ENCODE peak calls at places on chromosomes 1 and 21, in ten cellular contexts. R is sigmoid colon; G is CD8-positive, alpha-beta T cell; H is body of pancreas; V is BE2C; Y is Peyer's patch; C is AG09319; O is astrocyte of the spinal cord; I is lower lobe of right lung; D is B cell. J is an unnamed sample.

GRCh38 chr1:218829143-218829542 is 344.5 kb upstream of the LYPLAL1 start:
- DNase-seq in R (no peak), O (peak), C (no peak), G (no peak), V (no peak), H (no peak), Y (no peak), D (no peak), I (no peak), J (no peak)

GRCh38 chr1:213138391-213138790 is 87.3 kb downstream of the RPS6KC1 start:
- DNase-seq in H (no peak), V (no peak), R (no peak), O (no peak), Y (no peak), G (no peak), D (no peak), C (no peak), I (no peak), J (no peak)

GRCh38 chr1:178379807-178380206 is 117.0 kb downstream of the CLEC20A start:
- DNase-seq in C (no peak), H (no peak), V (no peak), D (no peak), G (no peak), O (no peak), I (no peak), R (no peak), Y (no peak), J (peak)

GRCh38 chr1:161864577-161864976 is 98.5 kb downstream of the ATF6 start:
- DNase-seq in C (no peak), G (no peak), R (peak), O (peak), H (no peak), V (no peak), I (no peak), D (no peak), Y (no peak), J (no peak)

GRCh38 chr1:94783342-94784264 is 36.6 kb upstream of the SLC44A3 start:
- DNase-seq in G (no peak), D (no peak), R (peak), C (peak), Y (peak), V (no peak), H (peak), O (peak), I (peak), J (no peak)

GRCh38 chr1:33459766-33460543 is 12.5 kb upstream of the ZSCAN20 start:
- DNase-seq in R (no peak), G (no peak), H (no peak), Y (no peak), D (no peak), C (no peak), V (no peak), O (no peak), I (no peak), J (no peak)

GRCh38 chr1:91098299-91098901 is 76.6 kb upstream of the ZNF644 start:
- DNase-seq in D (no peak), O (no peak), C (no peak), Y (no peak), V (no peak), H (no peak), I (no peak), G (no peak), R (no peak), J (no peak)

GRCh38 chr21:28714795-28715464 is 277.7 kb downstream of the LTN1 start:
- DNase-seq in V (no peak), O (peak), R (no peak), G (no peak), H (no peak), Y (no peak), D (no peak), C (peak), I (no peak), J (no peak)

GRCh38 chr1:151936653-151937052 is 27.3 kb upstream of the THEM4 start:
- DNase-seq in G (no peak), Y (no peak), H (no peak), C (no peak), D (no peak), R (no peak), V (no peak), I (no peak), O (no peak), J (peak)

GRCh38 chr1:54436826-54437225 is 30.6 kb upstream of the SSBP3 start:
- DNase-seq in V (no peak), O (no peak), D (no peak), Y (no peak), H (no peak), I (no peak), C (no peak), R (peak), G (no peak), J (no peak)

GRCh38 chr1:37556712-37557196 is at the start of gene DNALI1:
- DNase-seq in G (no peak), V (peak), D (no peak), I (peak), Y (peak), C (peak), R (peak), O (peak), H (peak), J (peak)

GRCh38 chr1:162367772-162368171 is 8.9 kb downstream of the SPATA46 start:
- DNase-seq in G (no peak), Y (no peak), I (no peak), H (no peak), C (no peak), D (no peak), V (no peak), R (peak), O (no peak), J (no peak)

GRCh38 chr1:52037402-52037814 is 3.8 kb upstream of the KTI12 start:
- DNase-seq in R (no peak), V (no peak), G (no peak), O (no peak), Y (no peak), I (no peak), C (no peak), D (no peak), H (peak), J (no peak)

GRCh38 chr1:3038113-3038551 is 16.9 kb downstream of the ACTRT2 start:
- DNase-seq in O (no peak), C (no peak), G (no peak), I (no peak), V (no peak), H (peak), D (no peak), R (peak), Y (no peak), J (no peak)

GRCh38 chr1:220786057-220786336 is 716 bp upstream of the MTARC1 start:
- DNase-seq in V (no peak), D (no peak), O (no peak), Y (peak), G (no peak), R (no peak), I (peak), H (peak), C (no peak), J (no peak)

GRCh38 chr1:156910309-156910782 is 10.1 kb upstream of the LRRC71 start:
- DNase-seq in O (no peak), R (no peak), V (peak), I (peak), Y (peak), D (peak), H (peak), C (no peak), G (peak), J (peak)

GRCh38 chr1:63454269-63454668 is 68.8 kb downstream of the ITGB3BP start:
- DNase-seq in I (no peak), V (no peak), O (peak), C (peak), G (no peak), Y (no peak), R (no peak), D (no peak), H (no peak), J (no peak)

GRCh38 chr1:203522237-203522636 is 28.3 kb downstream of the OPTC start:
- DNase-seq in G (no peak), I (no peak), O (peak), R (no peak), Y (no peak), V (peak), C (no peak), H (no peak), D (no peak), J (no peak)

GRCh38 chr1:206847946-206848345 is 17.5 kb upstream of the IL20 start:
- DNase-seq in V (no peak), D (no peak), O (no peak), R (no peak), H (no peak), C (no peak), G (no peak), Y (no peak), I (no peak), J (no peak)

GRCh38 chr1:115191691-115192090 is 102.4 kb upstream of the TSPAN2 start:
- DNase-seq in D (no peak), V (no peak), Y (no peak), H (no peak), C (no peak), O (no peak), R (no peak), I (no peak), G (no peak), J (no peak)

GRCh38 chr21:33968082-33968997 is 52.7 kb upstream of the ATP5PO start:
- DNase-seq in R (no peak), G (peak), H (no peak), C (no peak), I (no peak), V (peak), O (peak), D (no peak), Y (no peak), J (no peak)

GRCh38 chr1:161304927-161305871 is 4.6 kb downstream of the MPZ start:
- DNase-seq in I (peak), Y (no peak), D (peak), V (no peak), C (no peak), G (no peak), O (no peak), R (no peak), H (no peak), J (no peak)

GRCh38 chr1:12016182-12016581 is 3.1 kb upstream of the MIIP start:
- DNase-seq in I (no peak), Y (no peak), D (no peak), O (no peak), C (no peak), G (no peak), R (no peak), V (no peak), H (no peak), J (no peak)

GRCh38 chr1:19942657-19943056 is 19.2 kb upstream of the PLA2G2E start:
- DNase-seq in O (no peak), Y (no peak), I (no peak), G (no peak), R (no peak), V (no peak), D (no peak), C (no peak), H (no peak), J (no peak)

GRCh38 chr21:25402134-25402957 is 204.9 kb downstream of the MRPL39 start:
- DNase-seq in H (no peak), G (no peak), O (no peak), Y (no peak), R (no peak), I (no peak), V (no peak), D (no peak), C (no peak), J (no peak)

GRCh38 chr1:28354121-28354520 is 15.4 kb upstream of the PHACTR4 start:
- DNase-seq in H (peak), C (no peak), I (peak), Y (no peak), V (no peak), O (no peak), R (no peak), G (no peak), D (no peak), J (no peak)

GRCh38 chr1:37945743-37946702 is 830 bp downstream of the INPP5B start:
- DNase-seq in D (no peak), O (peak), C (peak), G (no peak), Y (peak), R (peak), H (peak), V (no peak), I (peak), J (peak)

GRCh38 chr1:39094685-39095084 is 68.5 kb downstream of the NDUFS5 start:
- DNase-seq in Y (no peak), D (no peak), H (no peak), V (no peak), R (no peak), C (no peak), I (no peak), O (no peak), G (no peak), J (no peak)

GRCh38 chr1:219040291-219040690 is 133.4 kb upstream of the LYPLAL1 start:
- DNase-seq in D (no peak), I (no peak), Y (no peak), R (no peak), G (no peak), O (no peak), V (no peak), C (no peak), H (no peak), J (no peak)

GRCh38 chr1:7039590-7039989 is 254.3 kb downstream of the CAMTA1 start:
- DNase-seq in H (no peak), D (no peak), C (no peak), R (no peak), V (no peak), I (no peak), G (no peak), Y (no peak), O (no peak), J (no peak)

GRCh38 chr1:226443439-226443838 is 35.5 kb upstream of the PARP1 start:
- DNase-seq in G (no peak), I (no peak), V (no peak), H (no peak), R (no peak), C (no peak), O (peak), Y (no peak), D (no peak), J (no peak)

GRCh38 chr1:5906116-5906515 is 86.1 kb downstream of the NPHP4 start:
- DNase-seq in C (no peak), I (no peak), V (no peak), D (no peak), O (no peak), G (no peak), H (no peak), Y (no peak), R (no peak), J (no peak)

GRCh38 chr1:107183011-107183410 is 42.2 kb downstream of the NTNG1 start:
- DNase-seq in O (no peak), G (no peak), C (no peak), Y (no peak), R (no peak), V (no peak), I (no peak), H (no peak), D (no peak), J (no peak)

DNA sequence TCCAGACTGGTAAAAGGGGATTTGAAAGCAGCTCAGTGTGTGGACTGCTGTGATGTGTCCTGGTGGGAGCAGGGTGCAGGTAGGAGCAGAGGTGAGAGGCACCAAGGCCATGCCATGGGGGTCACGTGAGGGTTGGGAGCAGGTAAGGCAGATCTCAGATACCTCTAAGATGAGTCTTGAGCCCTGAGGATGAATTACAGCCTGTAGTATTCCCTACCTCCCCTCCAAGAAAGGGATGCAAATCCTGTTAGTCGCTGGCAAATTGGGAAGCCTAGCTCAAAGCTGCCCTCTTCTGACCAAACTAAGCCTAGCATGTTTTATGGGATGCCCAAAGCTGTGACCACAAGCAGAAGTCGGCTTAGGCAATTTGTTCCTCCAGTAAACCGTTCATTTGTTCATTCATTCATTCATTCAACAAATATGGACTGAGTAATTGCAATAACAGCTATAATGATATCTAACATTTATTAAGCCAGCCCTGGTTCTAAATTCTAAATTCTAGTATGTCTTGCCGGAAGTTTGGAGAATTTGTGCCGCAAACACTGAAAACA is 3.9 kb upstream of the NUAK2 start:
- DNase-seq in G (peak), H (peak), C (peak), R (peak), I (no peak), D (peak), V (peak), Y (peak), O (peak), J (peak)
- TF ChIP-seq CTCF in G (peak), H (peak), C (peak), R (peak), I (peak), D (peak), V (peak), Y (peak), O (peak), J (peak)

GRCh38 chr1:66239834-66240233 is 294.1 kb upstream of the SGIP1 start:
- DNase-seq in G (no peak), V (no peak), H (no peak), O (no peak), R (no peak), D (no peak), I (no peak), C (no peak), Y (no peak), J (no peak)
- TF ChIP-seq CTCF in G (no peak), V (no peak), H (no peak), O (no peak), R (no peak), D (peak), I (no peak), C (no peak), Y (no peak), J (peak)

GRCh38 chr1:186949173-186949572 is 120.4 kb downstream of the PLA2G4A start:
- DNase-seq in G (no peak), R (no peak), D (no peak), V (no peak), O (no peak), H (no peak), C (no peak), Y (no peak), I (no peak), J (no peak)
- TF ChIP-seq CTCF in G (no peak), R (no peak), D (no peak), V (no peak), O (no peak), H (no peak), C (no peak), Y (no peak), I (no peak), J (no peak)

GRCh38 chr1:211515090-211516023 is 23.4 kb upstream of the RD3 start:
- DNase-seq in C (peak), H (peak), Y (peak), O (peak), I (peak), R (peak), V (peak), G (peak), D (peak), J (peak)

GRCh38 chr1:211518330-211519289 is 26.6 kb upstream of the RD3 start:
- DNase-seq in O (no peak), D (peak), H (no peak), R (no peak), Y (no peak), V (no peak), C (no peak), G (no peak), I (no peak), J (no peak)

GRCh38 chr1:211519602-211520001 is 27.6 kb upstream of the RD3 start:
- DNase-seq in V (no peak), C (no peak), D (no peak), I (no peak), H (no peak), Y (no peak), G (no peak), R (no peak), O (no peak), J (no peak)

GRCh38 chr1:211514030-211514754 is 22.2 kb upstream of the RD3 start:
- DNase-seq in Y (peak), V (peak), O (peak), G (peak), D (peak), H (peak), R (peak), C (peak), I (peak), J (peak)

DNA sequence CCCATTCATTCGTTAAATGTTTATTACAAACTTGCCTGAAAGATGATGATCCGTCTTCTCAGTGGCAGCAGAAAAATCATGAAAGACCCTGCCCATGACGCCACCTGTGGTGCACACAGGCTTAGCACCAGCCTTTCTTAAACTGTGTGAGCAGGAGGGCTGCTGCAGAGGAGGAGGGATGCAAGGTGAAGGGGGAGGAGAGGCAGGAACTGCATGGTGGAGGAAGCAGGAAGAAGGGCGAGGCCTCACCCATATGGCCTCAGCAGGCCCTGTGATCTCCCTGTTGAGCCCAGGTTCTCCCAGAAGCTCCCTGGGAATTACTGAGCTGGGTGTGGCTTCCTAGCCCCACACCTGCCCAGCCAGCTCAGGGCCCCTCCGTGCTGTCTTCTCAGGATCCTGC is 25.0 kb upstream of the RD3 start:
- DNase-seq in O (no peak), I (no peak), R (no peak), V (no peak), D (no peak), Y (peak), H (no peak), C (no peak), G (no peak), J (no peak)
- TF ChIP-seq CTCF in O (no peak), I (no peak), R (no peak), V (peak), D (no peak), Y (no peak), H (no peak), C (no peak), G (no peak), J (no peak)

GRCh38 chr1:87084247-87084836 is 169.9 kb downstream of the HS2ST1 start:
- DNase-seq in Y (no peak), R (no peak), O (peak), G (no peak), D (no peak), H (no peak), C (no peak), V (no peak), I (no peak), J (no peak)
- TF ChIP-seq CTCF in Y (peak), R (peak), O (peak), G (peak), D (peak), H (peak), C (peak), V (no peak), I (peak), J (peak)

GRCh38 chr1:31505884-31506497 is 70.3 kb upstream of the TINAGL1 start:
- DNase-seq in C (peak), Y (no peak), G (peak), R (no peak), H (no peak), I (no peak), O (peak), D (no peak), V (no peak), J (no peak)
- TF ChIP-seq CTCF in C (no peak), Y (no peak), G (no peak), R (no peak), H (no peak), I (no peak), O (no peak), D (no peak), V (no peak), J (no peak)

DNA sequence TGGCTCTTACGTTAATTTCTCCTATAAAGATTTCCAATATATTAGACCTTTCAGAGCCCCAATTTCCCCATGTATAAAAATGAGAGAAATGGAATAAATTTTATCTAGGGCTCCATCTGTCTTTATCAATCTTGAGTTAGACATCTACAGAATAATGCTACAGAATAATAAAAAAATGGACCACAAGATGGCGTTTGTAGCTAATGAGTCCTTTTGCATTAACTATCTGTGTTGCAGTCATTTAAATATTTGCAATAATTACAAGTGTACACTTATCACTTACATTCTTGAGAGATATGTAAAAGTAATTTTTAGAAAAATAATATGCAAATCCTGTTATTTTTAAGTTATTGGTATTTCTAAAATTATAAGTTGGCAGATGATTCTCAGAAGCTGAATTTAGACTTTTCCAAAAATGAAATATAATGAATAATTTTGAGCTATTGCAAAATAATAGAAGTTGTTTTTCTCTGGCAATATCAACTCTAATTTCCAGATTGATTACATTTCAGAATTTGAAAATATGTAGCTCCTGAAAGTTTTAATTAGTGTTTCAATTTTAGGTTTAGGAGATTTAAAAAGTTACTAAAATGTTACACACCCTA is 87.7 kb downstream of the SNX7 start:
- DNase-seq in R (no peak), O (peak), D (no peak), H (no peak), C (no peak), G (no peak), V (no peak), Y (no peak), I (no peak), J (no peak)
- TF ChIP-seq CTCF in R (no peak), O (peak), D (peak), H (peak), C (peak), G (peak), V (peak), Y (no peak), I (no peak), J (peak)